ENCODE peak calls at places on chromosomes 1 and 21, in ten cellular contexts. B is mucosa of gallbladder, W is neural crest cell, A is caudate nucleus, V is T1000, R is NCI-H1092 treated with DMSO at 0.1 percent for 48 hours, L is naive B cell, Z is A172, N is T-helper 1 cell, J is lung. P is an unnamed sample.

GRCh38 chr1:37944091-37944763 is 2.6 kb downstream of the INPP5B start:
- DNase-seq in Z (peak; percentile 31), N (no peak), V (no peak), A (no peak), B (no peak), L (no peak), J (no peak), W (no peak), R (no peak), P (no peak)

GRCh38 chr21:44519346-44520325 is 20.4 kb downstream of the KRTAP10-1 start:
- DNase-seq in N (no peak), Z (no peak), B (no peak), J (no peak), A (no peak), L (no peak), R (no peak), V (no peak), W (no peak), P (no peak)

GRCh38 chr1:225845633-225846259 is 35.8 kb downstream of the EPHX1 start:
- DNase-seq in R (peak; percentile 45), Z (peak; percentile 75), W (peak; percentile 61), J (peak; percentile 69), N (peak; percentile 15), L (no peak), V (peak; percentile 54), A (no peak), B (peak; percentile 67), P (peak; percentile 80)

GRCh38 chr21:19807231-19807630 is 1191.0 kb upstream of the NCAM2 start:
- DNase-seq in A (no peak), B (no peak), L (no peak), Z (no peak), W (no peak), R (no peak), N (no peak), J (no peak), V (no peak), P (no peak)

GRCh38 chr21:15752763-15753407 is 23.1 kb downstream of the USP25 start:
- DNase-seq in L (no peak), Z (no peak), J (no peak), V (no peak), A (no peak), B (no peak), R (no peak), W (no peak), N (no peak), P (no peak)

GRCh38 chr1:167223144-167224103 is 2.7 kb downstream of the POU2F1 start:
- DNase-seq in L (no peak), J (no peak), B (no peak), V (no peak), A (no peak), R (no peak), N (no peak), Z (peak; percentile 69), W (no peak), P (no peak)

GRCh38 chr1:158117854-158118691 is 62.6 kb upstream of the CD1D start:
- DNase-seq in W (peak; percentile 63), Z (peak; percentile 53), L (peak; percentile 35), R (no peak), J (no peak), B (peak; percentile 31), N (no peak), V (peak; percentile 17), A (no peak), P (peak; percentile 41)

GRCh38 chr1:146022403-146023127 is 1.0 kb upstream of the HJV start:
- DNase-seq in A (no peak), N (no peak), Z (no peak), R (no peak), L (no peak), B (no peak), J (no peak), V (no peak), W (no peak), P (no peak)

GRCh38 chr1:179077396-179077795 is 4.5 kb upstream of the TOR3A start:
- DNase-seq in Z (peak; percentile 25), R (no peak), W (no peak), L (no peak), A (no peak), N (no peak), J (no peak), V (no peak), B (no peak), P (peak; percentile 76)

GRCh38 chr1:189708674-189709073 is 769.0 kb downstream of the BRINP3 start:
- DNase-seq in V (no peak), L (no peak), B (no peak), N (no peak), Z (no peak), W (no peak), R (peak; percentile 11), A (no peak), J (no peak), P (no peak)

GRCh38 chr1:154567386-154568164 is at the start of gene CHRNB2:
- DNase-seq in A (peak; percentile 62), J (peak; percentile 61), V (peak; percentile 50), R (peak; percentile 78), N (peak; percentile 57), B (peak; percentile 70), W (peak; percentile 67), L (peak; percentile 69), Z (peak; percentile 22), P (no peak)

GRCh38 chr1:26548841-26549240 is 19.3 kb downstream of the RPS6KA1 start:
- DNase-seq in W (no peak), A (no peak), J (no peak), N (no peak), L (no peak), R (no peak), B (no peak), Z (no peak), V (no peak), P (no peak)

GRCh38 chr1:7576946-7577657 is 194.0 kb upstream of the VAMP3 start:
- DNase-seq in J (no peak), A (no peak), B (peak; percentile 49), Z (no peak), L (no peak), N (no peak), R (no peak), W (no peak), V (no peak), P (no peak)

GRCh38 chr1:33459766-33460543 is 12.5 kb upstream of the ZSCAN20 start:
- DNase-seq in N (no peak), R (no peak), B (no peak), Z (no peak), V (no peak), W (no peak), A (no peak), L (no peak), J (no peak), P (peak; percentile 72)

GRCh38 chr1:104132386-104132973 is 382.8 kb downstream of the AMY1C start:
- DNase-seq in J (no peak), A (no peak), R (peak; percentile 55), W (no peak), Z (peak; percentile 35), L (no peak), V (no peak), N (no peak), B (no peak), P (no peak)

GRCh38 chr21:34704119-34704518 is 35.3 kb downstream of the CLIC6 start:
- DNase-seq in V (no peak), R (no peak), N (no peak), B (no peak), J (no peak), L (no peak), Z (no peak), A (no peak), W (no peak), P (no peak)

GRCh38 chr1:61446531-61446991 is 278.4 kb downstream of the TM2D1 start:
- DNase-seq in B (no peak), L (no peak), Z (no peak), V (no peak), J (no peak), N (no peak), W (no peak), A (no peak), R (no peak), P (no peak)

GRCh38 chr1:220876511-220877347 is 2.5 kb upstream of the HLX start:
- DNase-seq in L (peak; percentile 47), R (no peak), N (no peak), W (no peak), B (no peak), J (no peak), Z (no peak), V (no peak), A (no peak), P (no peak)

GRCh38 chr1:194102607-194103006 is 916.2 kb upstream of the B3GALT2 start:
- DNase-seq in Z (no peak), L (no peak), J (no peak), B (no peak), N (no peak), V (no peak), A (no peak), W (no peak), R (no peak), P (no peak)

GRCh38 chr1:14810631-14811325 is 212.3 kb downstream of the KAZN start:
- DNase-seq in R (no peak), J (no peak), Z (peak; percentile 38), W (no peak), B (no peak), L (no peak), V (no peak), A (no peak), N (no peak), P (no peak)

GRCh38 chr21:46550511-46550941 is 54.4 kb downstream of the S100B start:
- DNase-seq in Z (no peak), R (no peak), L (peak; percentile 29), W (no peak), N (peak; percentile 73), A (no peak), B (no peak), J (peak; percentile 27), V (no peak), P (no peak)

GRCh38 chr21:25421327-25422028 is 185.8 kb downstream of the MRPL39 start:
- DNase-seq in V (no peak), B (no peak), N (peak; percentile 83), W (no peak), L (peak; percentile 70), A (no peak), J (no peak), Z (peak; percentile 56), R (peak; percentile 19), P (no peak)

GRCh38 chr1:81446006-81446669 is 354.6 kb upstream of the ADGRL2 start:
- DNase-seq in R (peak; percentile 89), Z (no peak), N (no peak), W (no peak), V (no peak), J (no peak), L (no peak), B (peak; percentile 81), A (no peak), P (no peak)

GRCh38 chr1:42142894-42143675 is 10.1 kb upstream of the GUCA2B start:
- DNase-seq in A (no peak), N (no peak), R (peak; percentile 12), Z (no peak), J (peak; percentile 68), B (no peak), L (no peak), W (no peak), V (no peak), P (no peak)

GRCh38 chr1:82177190-82177589 is 376.5 kb downstream of the ADGRL2 start:
- DNase-seq in Z (no peak), V (no peak), B (peak; percentile 12), W (no peak), J (no peak), N (no peak), A (no peak), L (no peak), R (no peak), P (no peak)

GRCh38 chr1:6799499-6799898 is 14.2 kb downstream of the CAMTA1 start:
- DNase-seq in A (no peak), J (no peak), W (no peak), L (no peak), N (no peak), V (no peak), R (no peak), B (no peak), Z (no peak), P (no peak)

P was measured in PC-9.